ENCODE peak calls at places on chromosome 12, in ten cellular contexts. G, F, H, V, B, R, T, Z, K and L are unnamed samples.
A peak's percentile ranks its signal among the peaks of the same experiment; 100 is the strongest.

GRCh38 chr12:54352891-54353874 is 11.1 kb downstream of the GPR84 start:
- DNase-seq in T (no peak), G (peak; percentile 78), V (no peak), Z (no peak), F (no peak), K (peak; percentile 61), R (peak; percentile 62), H (peak; percentile 84), B (no peak), L (no peak)

GRCh38 chr12:100573499-100574261 is at the start of gene GAS2L3:
- DNase-seq in B (peak; percentile 81), G (peak; percentile 92), F (peak; percentile 72), Z (no peak), H (peak; percentile 93), R (peak; percentile 90), V (peak; percentile 90), K (peak; percentile 92), T (peak; percentile 96), L (peak; percentile 67)

GRCh38 chr12:4856556-4856955 is 53.1 kb upstream of the KCNA1 start:
- DNase-seq in V (no peak), F (no peak), H (no peak), T (no peak), R (no peak), Z (no peak), G (no peak), K (no peak), B (peak; percentile 18), L (no peak)

GRCh38 chr12:93911436-93911835 is 234.3 kb downstream of the CRADD start:
- DNase-seq in B (no peak), G (no peak), F (no peak), K (no peak), H (no peak), T (no peak), R (no peak), V (no peak), Z (no peak), L (no peak)

GRCh38 chr12:57213763-57214397 is 2.7 kb upstream of the NXPH4 start:
- DNase-seq in K (no peak), R (no peak), G (no peak), Z (no peak), V (no peak), H (no peak), T (no peak), F (no peak), B (no peak), L (no peak)

GRCh38 chr12:5439788-5440300 is 7.9 kb downstream of the NTF3 start:
- DNase-seq in Z (no peak), T (no peak), V (no peak), F (no peak), K (no peak), R (no peak), G (no peak), H (no peak), B (no peak), L (no peak)

GRCh38 chr12:59194794-59195193 is 274.5 kb upstream of the LRIG3 start:
- DNase-seq in T (no peak), Z (no peak), K (no peak), F (no peak), G (no peak), R (no peak), V (no peak), H (no peak), B (no peak), L (no peak)

GRCh38 chr12:12952036-12952435 is at the start of gene GPRC5D:
- DNase-seq in F (no peak), V (no peak), K (no peak), T (no peak), R (no peak), Z (no peak), G (no peak), B (peak; percentile 47), H (no peak), L (no peak)

DNA sequence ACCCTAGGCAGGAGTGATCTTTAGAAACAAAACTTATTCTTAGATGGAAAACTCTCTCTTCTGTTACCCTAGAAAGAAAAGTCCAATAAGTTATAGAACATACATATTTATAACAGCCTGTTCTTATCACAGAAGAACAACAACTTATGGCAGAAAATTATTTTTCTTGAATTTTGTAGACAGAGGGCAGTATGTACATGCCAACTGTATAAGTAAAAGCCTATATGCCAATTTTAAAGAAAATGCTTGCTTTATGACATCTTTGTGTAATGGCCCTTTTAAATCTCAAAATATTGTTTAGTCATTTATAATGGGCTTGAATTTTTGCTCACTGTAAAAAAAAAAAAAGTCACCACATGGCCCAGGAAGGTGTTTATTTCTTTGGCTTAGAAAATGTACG is 38.2 kb upstream of the GRIP1 start:
- DNase-seq in F (no peak), V (no peak), G (no peak), R (no peak), Z (no peak), B (no peak), K (no peak), H (no peak), T (no peak), L (no peak)
- TF ChIP-seq CTCF in F (peak; percentile 76), V (no peak), G (no peak), R (no peak), Z (no peak), B (no peak), K (no peak), H (no peak), T (no peak), L (no peak)

DNA sequence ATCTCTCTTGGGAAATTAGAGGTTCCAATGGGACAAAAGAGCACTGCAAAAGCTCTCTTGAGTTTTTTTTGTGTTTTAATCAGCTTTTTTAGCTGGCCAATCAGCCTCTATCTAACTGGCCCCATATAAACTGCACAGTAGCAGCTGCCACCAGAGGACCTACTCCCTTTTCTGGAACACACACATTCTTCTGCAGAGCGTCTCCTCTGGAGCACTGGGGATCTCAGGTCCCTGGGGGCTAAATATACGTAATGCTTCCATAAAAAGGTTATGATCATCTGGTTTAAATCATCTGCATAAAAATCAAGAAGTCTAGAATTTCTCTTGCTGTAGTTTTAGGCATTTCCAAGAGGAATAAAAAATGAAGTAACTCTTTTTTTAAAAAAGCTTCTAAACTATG is 32.3 kb downstream of the TSPAN8 start:
- DNase-seq in B (no peak), H (no peak), K (no peak), V (no peak), F (no peak), Z (no peak), T (no peak), G (no peak), R (no peak), L (no peak)
- TF ChIP-seq CTCF in B (no peak), H (no peak), K (no peak), V (no peak), F (no peak), Z (no peak), T (no peak), G (no peak), R (no peak), L (no peak)

GRCh38 chr12:28998662-28999120 is 150.4 kb upstream of the FAR2 start:
- DNase-seq in V (no peak), K (no peak), Z (peak; percentile 41), H (no peak), F (no peak), T (peak; percentile 31), R (no peak), G (no peak), B (peak; percentile 31), L (no peak)
- TF ChIP-seq CTCF in V (peak; percentile 31), K (peak; percentile 30), Z (peak; percentile 53), H (no peak), F (peak; percentile 69), T (peak; percentile 28), R (no peak), G (peak; percentile 32), B (peak; percentile 40), L (no peak)

DNA sequence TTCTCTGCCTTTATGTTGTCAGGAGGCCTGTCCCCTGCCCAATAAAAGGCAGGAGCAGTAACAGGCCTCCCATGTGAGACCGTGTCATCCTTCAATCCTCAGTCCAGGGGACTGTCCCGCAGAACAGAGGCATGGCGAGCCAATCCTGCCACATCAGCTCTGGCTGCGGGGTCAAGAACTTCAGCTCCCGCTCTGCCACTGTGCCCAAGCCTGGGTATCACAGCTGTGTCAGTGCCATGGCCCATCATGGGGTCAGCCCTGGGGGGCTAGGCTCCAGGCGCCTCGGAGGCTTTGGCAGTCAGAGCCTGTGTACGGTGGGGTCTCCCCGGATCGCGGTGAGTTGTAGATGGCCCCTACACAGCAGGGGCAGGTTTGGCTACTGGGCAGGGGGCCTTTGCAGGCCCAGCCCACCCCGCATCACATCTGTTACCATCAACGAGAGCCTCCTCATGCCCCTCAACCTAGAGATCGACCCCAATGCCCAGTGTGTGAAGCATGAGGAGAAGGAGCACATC is 19.9 kb upstream of the KRT83 start:
- DNase-seq in H (no peak), Z (no peak), G (no peak), R (no peak), F (no peak), B (no peak), V (no peak), T (no peak), K (no peak), L (no peak)
- TF ChIP-seq CTCF in H (no peak), Z (no peak), G (no peak), R (no peak), F (no peak), B (no peak), V (no peak), T (no peak), K (no peak), L (no peak)

GRCh38 chr12:17278946-17279345 is 673.0 kb upstream of the LMO3 start:
- DNase-seq in K (no peak), B (no peak), R (no peak), Z (no peak), T (no peak), V (no peak), F (peak; percentile 4), H (no peak), G (no peak), L (no peak)
- TF ChIP-seq CTCF in K (peak; percentile 26), B (no peak), R (no peak), Z (no peak), T (no peak), V (no peak), F (peak; percentile 74), H (no peak), G (no peak), L (no peak)

DNA sequence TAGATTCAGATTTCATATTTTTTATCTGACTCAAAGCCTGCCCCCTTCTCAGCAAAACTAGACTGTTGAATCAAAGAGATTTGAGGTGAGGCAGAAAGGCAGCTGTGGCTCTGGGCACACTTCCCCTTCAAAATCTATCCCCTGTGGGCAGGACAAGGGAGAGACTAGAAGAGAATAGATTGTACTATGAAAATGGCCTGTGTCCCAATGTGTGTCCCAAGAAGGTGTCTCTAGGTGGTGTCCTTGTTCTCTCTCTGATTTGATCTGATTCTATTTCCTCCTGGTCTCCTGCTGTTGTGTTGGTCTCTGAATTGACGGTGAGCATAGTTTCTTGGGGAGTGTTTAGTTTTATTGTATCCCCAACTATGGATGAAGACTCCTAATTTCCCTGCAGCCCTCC is 565.8 kb upstream of the ATP2B1 start:
- DNase-seq in R (no peak), G (no peak), Z (no peak), F (no peak), V (no peak), H (no peak), T (no peak), B (no peak), K (no peak), L (no peak)
- TF ChIP-seq CTCF in R (no peak), G (no peak), Z (no peak), F (no peak), V (no peak), H (no peak), T (no peak), B (no peak), K (no peak), L (no peak)

GRCh38 chr12:97716356-97716755 is 253.8 kb downstream of the RMST start:
- DNase-seq in R (no peak), G (no peak), K (no peak), F (peak; percentile 8), H (no peak), T (peak; percentile 30), V (no peak), B (peak; percentile 41), Z (no peak), L (no peak)
- TF ChIP-seq CTCF in R (no peak), G (peak; percentile 14), K (no peak), F (peak; percentile 56), H (peak; percentile 15), T (peak; percentile 56), V (no peak), B (peak; percentile 28), Z (no peak), L (no peak)